ENCODE peak calls at places on chromosomes 7 and 10, in five cellular contexts. O is IMR-90, U is GM12878, W is HepG2, I is K562. B is an unnamed sample.
A peak's percentile ranks its signal among the peaks of the same experiment; 100 is the strongest.

GRCh38 chr10:34985823-34986222 is 104.3 kb downstream of the CUL2 start:
- DNase-seq in O (no peak), U (no peak), W (peak; percentile 40), I (no peak), B (peak; percentile 45)

GRCh38 chr7:28621369-28621807 is 209.1 kb downstream of the CREB5 start:
- DNase-seq in O (no peak), U (peak; percentile 45), W (no peak), I (no peak), B (no peak)

GRCh38 chr7:16431646-16432424 is 10.5 kb upstream of the CRPPA start:
- DNase-seq in O (no peak), U (no peak), W (peak; percentile 54), I (peak; percentile 36), B (peak; percentile 50)

GRCh38 chr10:31320179-31320597 is 1.2 kb downstream of the ZEB1 start:
- DNase-seq in O (no peak), U (no peak), W (no peak), I (peak; percentile 18), B (peak; percentile 43)

GRCh38 chr10:62814901-62815372 is 1.2 kb downstream of the EGR2 start:
- DNase-seq in O (no peak), U (no peak), W (no peak), I (no peak), B (no peak)

GRCh38 chr10:33661580-33662269 is 327.3 kb upstream of the NRP1 start:
- DNase-seq in O (no peak), U (no peak), W (peak; percentile 41), I (no peak), B (peak; percentile 42)

GRCh38 chr7:104956753-104957450 is 57.1 kb upstream of the KMT2E start:
- DNase-seq in O (peak; percentile 98), U (peak; percentile 77), W (no peak), I (no peak), B (no peak)

GRCh38 chr7:139774376-139774775 is 3.4 kb downstream of the HIPK2 start:
- DNase-seq in O (peak; percentile 90), U (no peak), W (no peak), I (no peak), B (no peak)

GRCh38 chr10:99375444-99375843 is 46.3 kb downstream of the CNNM1 start:
- DNase-seq in O (no peak), U (no peak), W (no peak), I (no peak), B (no peak)

GRCh38 chr10:102540023-102540422 is 36.3 kb downstream of the SUFU start:
- DNase-seq in O (peak; percentile 30), U (no peak), W (peak; percentile 30), I (peak; percentile 34), B (peak; percentile 32)

GRCh38 chr7:31981874-31982390 is 88.3 kb downstream of the PDE1C start:
- DNase-seq in O (no peak), U (no peak), W (no peak), I (no peak), B (no peak)

GRCh38 chr7:23020742-23021401 is 6.9 kb upstream of the HYCC1 start:
- DNase-seq in O (peak; percentile 88), U (no peak), W (no peak), I (no peak), B (peak; percentile 7)

GRCh38 chr7:86708334-86708733 is 64.6 kb downstream of the GRM3 start:
- DNase-seq in O (no peak), U (no peak), W (no peak), I (no peak), B (no peak)

GRCh38 chr10:95406651-95407280 is 116.0 kb upstream of the PDLIM1 start:
- DNase-seq in O (no peak), U (no peak), W (no peak), I (no peak), B (no peak)

GRCh38 chr7:75595766-75596165 is 103.6 kb downstream of the SPDYE5 start:
- DNase-seq in O (no peak), U (no peak), W (no peak), I (no peak), B (no peak)

GRCh38 chr7:86989407-86989806 is 70.0 kb downstream of the ELAPOR2 start:
- DNase-seq in O (no peak), U (no peak), W (no peak), I (no peak), B (no peak)

GRCh38 chr7:148747274-148747673 is 48.6 kb downstream of the CUL1 start:
- DNase-seq in O (no peak), U (no peak), W (peak; percentile 32), I (peak; percentile 63), B (peak; percentile 22)

GRCh38 chr10:117718970-117719369 is 176.4 kb downstream of the EMX2 start:
- DNase-seq in O (no peak), U (no peak), W (no peak), I (no peak), B (no peak)

GRCh38 chr10:127117125-127117524 is 79.3 kb downstream of the INSYN2A start:
- DNase-seq in O (peak; percentile 64), U (no peak), W (peak; percentile 12), I (peak; percentile 25), B (peak; percentile 18)

GRCh38 chr10:96450514-96451207 is 63.1 kb downstream of the TLL2 start:
- DNase-seq in O (no peak), U (no peak), W (no peak), I (no peak), B (no peak)

GRCh38 chr10:116801658-116802057 is 47.6 kb upstream of the ENO4 start:
- DNase-seq in O (no peak), U (no peak), W (no peak), I (no peak), B (no peak)

GRCh38 chr10:125377368-125377767 is 217.0 kb upstream of the CTBP2 start:
- DNase-seq in O (no peak), U (no peak), W (no peak), I (no peak), B (no peak)

GRCh38 chr10:24552346-24553016 is 171.2 kb downstream of the ARHGAP21 start:
- DNase-seq in O (no peak), U (no peak), W (peak; percentile 35), I (peak; percentile 96), B (peak; percentile 58)

GRCh38 chr7:38147005-38147404 is 31.0 kb upstream of the STARD3NL start:
- DNase-seq in O (no peak), U (no peak), W (peak; percentile 9), I (no peak), B (no peak)

GRCh38 chr10:6579193-6579903 is 728 bp downstream of the PRKCQ start:
- DNase-seq in O (no peak), U (no peak), W (no peak), I (no peak), B (no peak)

GRCh38 chr10:87700031-87700796 is 40.5 kb downstream of the PAPSS2 start:
- DNase-seq in O (peak; percentile 74), U (no peak), W (no peak), I (no peak), B (no peak)

GRCh38 chr10:109996225-109996624 is 11.6 kb upstream of the ADD3 start:
- DNase-seq in O (no peak), U (no peak), W (no peak), I (no peak), B (no peak)

DNA sequence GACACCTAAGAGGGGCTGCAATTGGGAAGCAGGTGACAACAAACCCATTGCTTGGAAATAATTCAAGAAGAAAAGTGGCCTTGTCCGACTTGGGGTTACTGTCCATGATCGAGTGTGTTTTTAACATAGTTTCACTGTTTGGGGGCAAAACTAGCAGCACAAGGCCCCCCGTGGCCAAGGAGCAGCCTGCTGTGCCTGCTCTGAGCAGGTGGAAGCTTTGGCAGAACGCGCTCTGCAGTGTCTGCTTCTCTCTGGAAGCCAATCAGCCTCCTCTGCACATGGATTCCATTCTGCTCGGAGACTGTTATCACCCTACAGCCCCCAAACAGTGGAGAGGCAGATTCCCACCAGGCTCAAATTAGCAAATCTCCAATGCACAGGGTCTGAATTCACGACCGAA is 7.3 kb upstream of the TCERG1L start:
- DNase-seq in O (no peak), U (no peak), W (no peak), I (no peak), B (no peak)
- H3K9me3 ChIP-seq in O (peaks cover 39% of the 10 kb centered on the region), U (no peaks in the 10 kb centered on the region), W (no peaks in the 10 kb centered on the region), I (no peaks in the 10 kb centered on the region), B (no peaks in the 10 kb centered on the region)

GRCh38 chr10:103776878-103777591 is 78.3 kb downstream of the SH3PXD2A start:
- DNase-seq in O (peak; percentile 23), U (no peak), W (no peak), I (no peak), B (no peak)
- TF ChIP-seq BHLHE40 in O (no peak), U (no peak), W (no peak), I (no peak), B (no peak)

GRCh38 chr7:153398789-153399553 is 639.4 kb downstream of the ACTR3B start:
- DNase-seq in O (no peak), U (no peak), W (no peak), I (no peak), B (no peak)

GRCh38 chr7:153397906-153398305 is 638.4 kb downstream of the ACTR3B start:
- DNase-seq in O (no peak), U (no peak), W (no peak), I (no peak), B (no peak)

GRCh38 chr7:153398370-153398769 is 638.8 kb downstream of the ACTR3B start:
- DNase-seq in O (no peak), U (no peak), W (no peak), I (no peak), B (no peak)

GRCh38 chr7:153397459-153397858 is 637.9 kb downstream of the ACTR3B start:
- DNase-seq in O (no peak), U (no peak), W (no peak), I (no peak), B (no peak)

GRCh38 chr7:153396475-153396874 is 636.9 kb downstream of the ACTR3B start:
- DNase-seq in O (no peak), U (no peak), W (no peak), I (no peak), B (no peak)
- H3K9me3 ChIP-seq in O (peaks cover 32% of the 10 kb centered on the region), U (no peaks in the 10 kb centered on the region), W (peaks cover 56% of the 10 kb centered on the region), I (no peaks in the 10 kb centered on the region), B (no peaks in the 10 kb centered on the region)

GRCh38 chr7:610141-610530 is 90.5 kb upstream of the PDGFA start:
- DNase-seq in O (no peak), U (no peak), W (no peak), I (peak; percentile 64), B (no peak)

GRCh38 chr7:608361-608760 is 88.7 kb upstream of the PDGFA start:
- DNase-seq in O (no peak), U (no peak), W (no peak), I (no peak), B (no peak)

GRCh38 chr7:608954-609711 is 89.5 kb upstream of the PDGFA start:
- DNase-seq in O (no peak), U (no peak), W (no peak), I (no peak), B (no peak)

GRCh38 chr7:611281-611810 is 91.7 kb upstream of the PDGFA start:
- DNase-seq in O (no peak), U (no peak), W (no peak), I (no peak), B (no peak)

GRCh38 chr7:610531-611280 is 91.1 kb upstream of the PDGFA start:
- DNase-seq in O (peak; percentile 12), U (no peak), W (no peak), I (peak; percentile 87), B (no peak)
- TF ChIP-seq BHLHE40 in O (no peak), U (no peak), W (no peak), I (peak; percentile 53), B (no peak)

GRCh38 chr7:158316466-158317031 is 271.1 kb downstream of the PTPRN2 start:
- DNase-seq in O (no peak), U (no peak), W (no peak), I (no peak), B (no peak)
- H3K9me3 ChIP-seq in O (peaks cover 70% of the 10 kb centered on the region), U (no peaks in the 10 kb centered on the region), W (no peaks in the 10 kb centered on the region), I (peaks cover 15% of the 10 kb centered on the region), B (no peaks in the 10 kb centered on the region)